ENCODE peak calls at places on chromosomes 13 and 19, in four cellular contexts. Q is H1, N is WTC11, D is K562. O is an unnamed sample.
A peak's percentile ranks its signal among the peaks of the same experiment; 100 is the strongest.

GRCh38 chr19:12791345-12792047 is at the start of gene JUNB:
- DNase-seq in D (peak; percentile 95), N (peak; percentile 81), Q (peak; percentile 88), O (peak; percentile 91)

GRCh38 chr13:94188173-94188869 is 291.2 kb downstream of the DCT start:
- DNase-seq in N (no peak), Q (no peak), D (no peak), O (no peak)

GRCh38 chr13:52842440-52842839 is 6.0 kb downstream of the PCDH8 start:
- DNase-seq in N (no peak), Q (no peak), D (no peak), O (peak; percentile 69)

GRCh38 chr13:71320452-71320851 is 546.6 kb downstream of the DACH1 start:
- DNase-seq in N (peak; percentile 16), Q (peak; percentile 51), D (peak; percentile 1), O (no peak)

GRCh38 chr13:51995677-51996551 is 15.3 kb downstream of the ATP7B start:
- DNase-seq in Q (no peak), D (peak; percentile 37), N (no peak), O (no peak)

GRCh38 chr19:18742324-18742723 is 48.8 kb downstream of the COMP start:
- DNase-seq in N (no peak), Q (no peak), D (no peak), O (no peak)

GRCh38 chr19:16351133-16351809 is 26.6 kb downstream of the KLF2 start:
- DNase-seq in D (no peak), N (no peak), Q (no peak), O (no peak)

GRCh38 chr19:30070970-30071632 is 129.1 kb downstream of the URI1 start:
- DNase-seq in Q (no peak), D (no peak), N (no peak), O (peak; percentile 92)

GRCh38 chr19:17470204-17470841 is at the start of gene SLC27A1:
- DNase-seq in Q (peak; percentile 97), N (peak; percentile 99), D (peak; percentile 95), O (peak; percentile 96)

GRCh38 chr13:92682832-92683517 is 543.6 kb upstream of the GPC6 start:
- DNase-seq in N (no peak), D (peak; percentile 5), Q (no peak), O (no peak)

GRCh38 chr19:39480337-39481228 is at the start of gene TIMM50:
- DNase-seq in Q (peak; percentile 98), N (peak; percentile 100), D (peak; percentile 94), O (peak; percentile 96)

GRCh38 chr13:77831870-77832269 is 86.8 kb downstream of the EDNRB start:
- DNase-seq in N (no peak), Q (no peak), D (no peak), O (no peak)

GRCh38 chr19:42175952-42176648 is 41.4 kb downstream of the DEDD2 start:
- DNase-seq in N (peak; percentile 42), D (no peak), Q (no peak), O (peak; percentile 59)

GRCh38 chr19:677201-677600 is 1.0 kb downstream of the FSTL3 start:
- DNase-seq in D (no peak), N (no peak), Q (no peak), O (peak; percentile 67)

GRCh38 chr13:103188688-103189326 is 122.6 kb upstream of the SLC10A2 start:
- DNase-seq in N (no peak), D (no peak), Q (no peak), O (peak; percentile 23)

GRCh38 chr13:26221399-26221720 is 754 bp downstream of the RNF6 start:
- DNase-seq in D (no peak), N (no peak), Q (no peak), O (no peak)

GRCh38 chr19:53553865-53554791 is 16.2 kb downstream of the ZNF331 start:
- DNase-seq in N (peak; percentile 52), Q (peak; percentile 47), D (no peak), O (peak; percentile 89)

GRCh38 chr19:4508698-4509097 is 9.6 kb downstream of the PLIN4 start:
- DNase-seq in N (no peak), Q (no peak), D (no peak), O (no peak)

GRCh38 chr13:57627663-57628062 is 3.9 kb upstream of the PCDH17 start:
- DNase-seq in N (no peak), D (peak; percentile 15), Q (no peak), O (peak; percentile 51)

GRCh38 chr13:80477641-80478443 is 136.9 kb upstream of the SPRY2 start:
- DNase-seq in D (no peak), N (no peak), Q (no peak), O (no peak)

GRCh38 chr13:20129076-20129475 is 31.8 kb downstream of the GJA3 start:
- DNase-seq in N (no peak), Q (no peak), D (no peak), O (no peak)

GRCh38 chr13:85419611-85420010 is 379.6 kb downstream of the SLITRK6 start:
- DNase-seq in D (no peak), N (no peak), Q (no peak), O (no peak)

GRCh38 chr13:92317066-92317465 is 909.5 kb upstream of the GPC6 start:
- DNase-seq in N (no peak), D (no peak), Q (no peak), O (no peak)

GRCh38 chr13:34025746-34026145 is 207.8 kb downstream of the RFC3 start:
- DNase-seq in N (no peak), Q (no peak), D (no peak), O (no peak)

GRCh38 chr13:23617551-23618014 is 47.4 kb downstream of the TNFRSF19 start:
- DNase-seq in N (no peak), D (no peak), Q (no peak), O (no peak)

GRCh38 chr19:43634068-43634467 is 5.6 kb downstream of the CADM4 start:
- DNase-seq in N (no peak), Q (no peak), D (no peak), O (no peak)

GRCh38 chr13:94209110-94209509 is 270.4 kb downstream of the DCT start:
- DNase-seq in N (no peak), D (no peak), Q (no peak), O (no peak)

GRCh38 chr19:18023596-18024212 is 15.7 kb downstream of the ARRDC2 start:
- DNase-seq in N (no peak), D (no peak), Q (no peak), O (no peak)

GRCh38 chr19:53903055-53903680 is 5.9 kb upstream of the CACNG7 start:
- DNase-seq in N (peak; percentile 69), D (peak; percentile 54), Q (peak; percentile 69), O (no peak)

GRCh38 chr13:94192576-94192975 is 286.9 kb downstream of the DCT start:
- DNase-seq in D (no peak), Q (peak; percentile 74), N (peak; percentile 50), O (no peak)

DNA sequence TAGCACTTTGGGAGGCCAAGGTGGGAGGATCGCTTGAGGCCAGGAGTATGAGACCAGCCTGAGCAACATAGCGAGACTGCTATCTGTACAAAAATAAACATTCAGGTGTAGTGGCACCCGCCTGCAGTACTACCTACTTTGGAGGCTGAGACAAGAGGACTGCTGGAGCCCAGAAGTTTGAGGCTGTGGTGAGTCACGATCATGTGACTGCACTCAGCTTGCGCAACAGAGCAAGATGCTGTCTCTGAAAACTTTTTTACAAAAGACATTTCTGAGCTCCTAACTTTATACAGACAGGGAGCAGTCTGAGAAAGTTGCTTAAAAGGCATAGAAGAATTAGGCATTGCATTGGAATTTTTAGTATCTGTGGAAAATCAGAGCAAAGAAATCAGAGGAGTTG is 10.4 kb upstream of the TBC1D4 start:
- DNase-seq in N (no peak), Q (no peak), D (no peak), O (no peak)
- TF ChIP-seq TEAD4 in N (no peak), Q (no peak), D (no peak), O (no peak)

GRCh38 chr13:99816321-99816720 is 155.2 kb downstream of the ZIC5 start:
- DNase-seq in N (no peak), Q (no peak), D (no peak), O (no peak)

GRCh38 chr13:99812611-99813010 is 159.0 kb downstream of the ZIC5 start:
- DNase-seq in D (no peak), N (no peak), Q (no peak), O (no peak)

GRCh38 chr13:99809931-99810330 is 161.6 kb downstream of the ZIC5 start:
- DNase-seq in N (no peak), Q (no peak), D (no peak), O (no peak)

GRCh38 chr13:99811067-99811715 is 160.4 kb downstream of the ZIC5 start:
- DNase-seq in Q (no peak), D (no peak), N (no peak), O (no peak)

GRCh38 chr13:99813346-99814095 is 158.0 kb downstream of the ZIC5 start:
- DNase-seq in Q (no peak), D (no peak), N (no peak), O (no peak)
- TF ChIP-seq TEAD4 in Q (no peak), D (no peak), N (no peak), O (no peak)

DNA sequence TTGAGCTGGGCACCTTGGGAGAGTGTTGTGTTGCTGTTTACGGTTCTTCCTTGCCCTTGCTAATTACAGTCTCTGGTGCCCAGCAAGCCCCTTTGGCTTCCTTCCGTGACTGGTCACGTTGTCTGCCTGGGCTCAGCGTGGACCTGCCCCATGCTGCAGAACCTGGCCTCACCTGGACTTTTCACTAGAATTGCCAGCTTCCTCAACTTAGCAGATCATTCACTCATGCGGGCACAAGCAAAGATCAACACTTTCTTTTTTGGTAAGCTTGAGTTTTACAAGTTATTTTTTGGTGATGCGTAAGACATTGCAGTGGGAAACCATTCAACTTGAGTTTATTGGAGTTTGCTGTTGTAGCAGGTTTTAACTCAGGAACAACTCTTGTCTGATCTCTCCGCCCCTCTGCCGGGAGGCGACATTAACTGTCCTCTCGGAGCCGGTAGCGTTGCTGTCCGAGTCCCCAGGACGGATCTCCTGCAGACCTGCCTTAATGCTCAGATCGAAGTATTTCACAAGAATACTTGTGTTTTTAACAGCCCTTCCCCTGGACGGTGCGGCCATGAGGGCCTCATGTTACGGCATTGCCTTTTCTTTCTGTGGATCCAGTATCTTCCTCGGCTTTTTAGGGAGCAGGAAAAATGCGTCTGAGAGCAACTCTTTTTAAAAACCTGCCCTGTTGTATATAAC is 15.7 kb upstream of the TEX29 start:
- DNase-seq in Q (no peak), N (no peak), D (no peak), O (no peak)
- TF ChIP-seq TEAD4 in Q (no peak), N (no peak), D (no peak), O (no peak)

GRCh38 chr19:58584498-58585441 is 11.6 kb upstream of the MZF1 start:
- DNase-seq in D (peak; percentile 59), N (no peak), Q (no peak), O (no peak)

GRCh38 chr19:58585442-58586130 is 12.5 kb upstream of the MZF1 start:
- DNase-seq in Q (no peak), D (no peak), N (no peak), O (no peak)

GRCh38 chr19:58581227-58582141 is 8.3 kb upstream of the MZF1 start:
- DNase-seq in N (peak; percentile 97), D (peak; percentile 84), Q (peak; percentile 99), O (no peak)

GRCh38 chr19:58582985-58583384 is 9.8 kb upstream of the MZF1 start:
- DNase-seq in N (no peak), Q (no peak), D (no peak), O (no peak)

DNA sequence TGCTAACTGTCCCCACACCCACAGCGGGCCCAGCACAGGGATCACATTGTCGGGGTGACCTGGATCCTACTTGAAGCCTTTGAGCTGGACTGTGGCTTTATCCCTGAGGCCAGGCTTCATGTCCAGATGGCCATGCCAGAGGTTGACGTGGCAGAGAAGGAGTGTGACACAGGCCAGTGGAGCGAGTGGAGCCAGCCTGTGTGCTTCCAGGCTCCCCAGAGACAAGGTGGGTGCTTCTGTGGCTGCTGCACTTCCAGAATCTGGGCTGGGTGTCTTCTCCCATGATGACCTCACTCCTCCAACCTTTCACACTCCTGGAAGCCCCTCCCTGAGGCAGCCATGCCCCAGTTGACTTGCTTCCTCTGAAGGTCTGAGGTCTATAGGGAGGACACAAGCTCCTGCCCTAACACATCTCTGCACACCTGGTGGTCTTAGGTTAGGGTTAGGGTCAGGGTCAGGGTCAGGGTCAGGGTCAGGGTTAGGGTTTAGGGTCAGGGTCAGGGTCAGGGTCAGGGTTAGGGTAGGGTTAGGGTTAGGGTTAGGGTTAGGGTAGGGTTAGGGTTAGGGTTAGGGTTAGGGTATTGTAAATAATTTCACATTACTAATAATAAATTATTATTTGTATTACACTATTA is 13.1 kb upstream of the MZF1 start:
- DNase-seq in Q (no peak), N (no peak), D (no peak), O (no peak)
- TF ChIP-seq TEAD4 in Q (no peak), N (no peak), D (no peak), O (no peak)

O was measured in SK-N-SH.